ENCODE peak calls at places on chromosomes 2 and 18, in nine cellular contexts. One of them, this sample, is unnamed.

GRCh38 chr18:76380791-76381405 is 114.1 kb downstream of the ZNF516 start:
- DNase-seq in A549: peak
- DNase-seq in HepG2: no peak
- DNase-seq in astrocyte of the cerebellum: no peak
- DNase-seq in epithelial cell of proximal tubule: no peak
- DNase-seq in AG09309: no peak
- DNase-seq in K562: peak
- DNase-seq in foreskin fibroblast: peak
- DNase-seq in breast epithelium: peak
- DNase-seq in this sample: no peak

GRCh38 chr2:9918275-9918674 is 33.2 kb upstream of the GRHL1 start:
- DNase-seq in A549: no peak
- DNase-seq in HepG2: no peak
- DNase-seq in astrocyte of the cerebellum: no peak
- DNase-seq in epithelial cell of proximal tubule: no peak
- DNase-seq in AG09309: no peak
- DNase-seq in K562: no peak
- DNase-seq in foreskin fibroblast: peak
- DNase-seq in breast epithelium: no peak
- DNase-seq in this sample: no peak

GRCh38 chr18:72612894-72613537 is 68.9 kb upstream of the CBLN2 start:
- DNase-seq in A549: no peak
- DNase-seq in HepG2: no peak
- DNase-seq in astrocyte of the cerebellum: no peak
- DNase-seq in epithelial cell of proximal tubule: no peak
- DNase-seq in AG09309: no peak
- DNase-seq in K562: no peak
- DNase-seq in foreskin fibroblast: no peak
- DNase-seq in breast epithelium: no peak
- DNase-seq in this sample: no peak

GRCh38 chr2:201432551-201433388 is 18.5 kb downstream of the TRAK2 start:
- DNase-seq in A549: no peak
- DNase-seq in HepG2: no peak
- DNase-seq in astrocyte of the cerebellum: peak
- DNase-seq in epithelial cell of proximal tubule: no peak
- DNase-seq in AG09309: no peak
- DNase-seq in K562: peak
- DNase-seq in foreskin fibroblast: peak
- DNase-seq in breast epithelium: no peak
- DNase-seq in this sample: no peak

GRCh38 chr2:98608962-98609604 is 694 bp downstream of the UNC50 start:
- DNase-seq in A549: peak
- DNase-seq in HepG2: no peak
- DNase-seq in astrocyte of the cerebellum: no peak
- DNase-seq in epithelial cell of proximal tubule: peak
- DNase-seq in AG09309: no peak
- DNase-seq in K562: peak
- DNase-seq in foreskin fibroblast: peak
- DNase-seq in breast epithelium: no peak
- DNase-seq in this sample: no peak

GRCh38 chr2:112821682-112822081 is 14.9 kb downstream of the IL1B start:
- DNase-seq in A549: no peak
- DNase-seq in HepG2: no peak
- DNase-seq in astrocyte of the cerebellum: no peak
- DNase-seq in epithelial cell of proximal tubule: no peak
- DNase-seq in AG09309: no peak
- DNase-seq in K562: no peak
- DNase-seq in foreskin fibroblast: no peak
- DNase-seq in breast epithelium: no peak
- DNase-seq in this sample: no peak

GRCh38 chr2:28424799-28425492 is 32.3 kb downstream of the FOSL2 start:
- DNase-seq in A549: no peak
- DNase-seq in HepG2: no peak
- DNase-seq in astrocyte of the cerebellum: no peak
- DNase-seq in epithelial cell of proximal tubule: no peak
- DNase-seq in AG09309: no peak
- DNase-seq in K562: no peak
- DNase-seq in foreskin fibroblast: no peak
- DNase-seq in breast epithelium: no peak
- DNase-seq in this sample: no peak

GRCh38 chr18:42882146-42882545 is 233.3 kb downstream of the RIT2 start:
- DNase-seq in A549: no peak
- DNase-seq in HepG2: no peak
- DNase-seq in astrocyte of the cerebellum: no peak
- DNase-seq in epithelial cell of proximal tubule: no peak
- DNase-seq in AG09309: no peak
- DNase-seq in K562: no peak
- DNase-seq in foreskin fibroblast: no peak
- DNase-seq in breast epithelium: no peak
- DNase-seq in this sample: no peak

GRCh38 chr18:10973579-10974260 is 175.6 kb downstream of the PIEZO2 start:
- DNase-seq in A549: peak
- DNase-seq in HepG2: no peak
- DNase-seq in astrocyte of the cerebellum: peak
- DNase-seq in epithelial cell of proximal tubule: peak
- DNase-seq in AG09309: no peak
- DNase-seq in K562: no peak
- DNase-seq in foreskin fibroblast: peak
- DNase-seq in breast epithelium: no peak
- DNase-seq in this sample: no peak

GRCh38 chr2:8565399-8566154 is 116.3 kb upstream of the ID2 start:
- DNase-seq in A549: no peak
- DNase-seq in HepG2: no peak
- DNase-seq in astrocyte of the cerebellum: no peak
- DNase-seq in epithelial cell of proximal tubule: no peak
- DNase-seq in AG09309: no peak
- DNase-seq in K562: no peak
- DNase-seq in foreskin fibroblast: no peak
- DNase-seq in breast epithelium: no peak
- DNase-seq in this sample: no peak

GRCh38 chr18:48740846-48741485 is 202.1 kb downstream of the CTIF start:
- DNase-seq in A549: no peak
- DNase-seq in HepG2: no peak
- DNase-seq in astrocyte of the cerebellum: no peak
- DNase-seq in epithelial cell of proximal tubule: no peak
- DNase-seq in AG09309: no peak
- DNase-seq in K562: no peak
- DNase-seq in foreskin fibroblast: no peak
- DNase-seq in breast epithelium: no peak
- DNase-seq in this sample: no peak

GRCh38 chr2:7363906-7364305 is 446.7 kb downstream of the RNF144A start:
- DNase-seq in A549: peak
- DNase-seq in HepG2: no peak
- DNase-seq in astrocyte of the cerebellum: no peak
- DNase-seq in epithelial cell of proximal tubule: no peak
- DNase-seq in AG09309: no peak
- DNase-seq in K562: peak
- DNase-seq in foreskin fibroblast: no peak
- DNase-seq in breast epithelium: no peak
- DNase-seq in this sample: no peak

GRCh38 chr2:206616141-206616540 is 26.1 kb upstream of the FAM237A start:
- DNase-seq in A549: peak
- DNase-seq in HepG2: no peak
- DNase-seq in astrocyte of the cerebellum: no peak
- DNase-seq in epithelial cell of proximal tubule: no peak
- DNase-seq in AG09309: no peak
- DNase-seq in K562: no peak
- DNase-seq in foreskin fibroblast: no peak
- DNase-seq in breast epithelium: no peak
- DNase-seq in this sample: no peak

DNA sequence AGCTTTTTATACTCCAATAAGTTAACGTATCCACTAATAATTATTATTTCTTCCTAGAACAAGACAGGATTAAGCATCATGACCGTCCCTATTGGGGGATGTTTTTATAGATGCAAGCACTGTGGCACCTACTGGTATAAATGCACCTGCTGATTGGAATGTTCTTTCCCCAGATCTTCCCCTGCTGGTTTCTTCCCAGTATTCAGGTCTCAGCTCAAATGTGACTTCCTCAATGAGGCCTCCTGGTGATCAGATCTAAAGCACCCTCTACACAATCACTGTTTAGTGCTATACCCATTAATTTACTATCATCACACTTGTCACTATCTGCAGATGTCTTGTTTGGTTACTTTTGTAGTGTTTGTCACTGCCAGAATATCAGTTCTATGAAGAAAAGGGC is 3.9 kb upstream of the TYMS start:
- DNase-seq in A549: no peak
- DNase-seq in HepG2: no peak
- DNase-seq in astrocyte of the cerebellum: no peak
- DNase-seq in epithelial cell of proximal tubule: no peak
- DNase-seq in AG09309: no peak
- DNase-seq in K562: no peak
- DNase-seq in foreskin fibroblast: no peak
- DNase-seq in breast epithelium: no peak
- DNase-seq in this sample: no peak
- TF ChIP-seq CTCF in A549: no peak
- TF ChIP-seq CTCF in HepG2: no peak
- TF ChIP-seq CTCF in astrocyte of the cerebellum: no peak
- TF ChIP-seq CTCF in epithelial cell of proximal tubule: no peak
- TF ChIP-seq CTCF in AG09309: no peak
- TF ChIP-seq CTCF in K562: no peak
- TF ChIP-seq CTCF in foreskin fibroblast: no peak
- TF ChIP-seq CTCF in breast epithelium: no peak
- TF ChIP-seq CTCF in this sample: no peak

GRCh38 chr18:25284861-25285574 is 66.9 kb downstream of the ZNF521 start:
- DNase-seq in A549: no peak
- DNase-seq in HepG2: no peak
- DNase-seq in astrocyte of the cerebellum: no peak
- DNase-seq in epithelial cell of proximal tubule: no peak
- DNase-seq in AG09309: peak
- DNase-seq in K562: no peak
- DNase-seq in foreskin fibroblast: peak
- DNase-seq in breast epithelium: no peak
- DNase-seq in this sample: no peak
- H3K4me3 ChIP-seq in A549: no peak
- H3K4me3 ChIP-seq in HepG2: no peak
- H3K4me3 ChIP-seq in astrocyte of the cerebellum: no peak
- H3K4me3 ChIP-seq in epithelial cell of proximal tubule: no peak
- H3K4me3 ChIP-seq in AG09309: no peak
- H3K4me3 ChIP-seq in K562: no peak
- H3K4me3 ChIP-seq in foreskin fibroblast: no peak
- H3K4me3 ChIP-seq in breast epithelium: peak
- H3K4me3 ChIP-seq in this sample: no peak

GRCh38 chr2:60597346-60597745 is 43.9 kb upstream of the BCL11A start:
- DNase-seq in A549: peak
- DNase-seq in HepG2: no peak
- DNase-seq in astrocyte of the cerebellum: no peak
- DNase-seq in epithelial cell of proximal tubule: no peak
- DNase-seq in AG09309: no peak
- DNase-seq in K562: no peak
- DNase-seq in foreskin fibroblast: no peak
- DNase-seq in breast epithelium: no peak
- DNase-seq in this sample: no peak
- TF ChIP-seq CTCF in A549: no peak
- TF ChIP-seq CTCF in HepG2: no peak
- TF ChIP-seq CTCF in astrocyte of the cerebellum: no peak
- TF ChIP-seq CTCF in epithelial cell of proximal tubule: no peak
- TF ChIP-seq CTCF in AG09309: no peak
- TF ChIP-seq CTCF in K562: no peak
- TF ChIP-seq CTCF in foreskin fibroblast: no peak
- TF ChIP-seq CTCF in breast epithelium: no peak
- TF ChIP-seq CTCF in this sample: no peak

GRCh38 chr18:78973357-78974083 is 6.1 kb upstream of the SALL3 start:
- DNase-seq in A549: no peak
- DNase-seq in HepG2: no peak
- DNase-seq in astrocyte of the cerebellum: no peak
- DNase-seq in epithelial cell of proximal tubule: no peak
- DNase-seq in AG09309: no peak
- DNase-seq in K562: no peak
- DNase-seq in foreskin fibroblast: no peak
- DNase-seq in breast epithelium: no peak
- DNase-seq in this sample: no peak

GRCh38 chr18:78972930-78973331 is 6.7 kb upstream of the SALL3 start:
- DNase-seq in A549: no peak
- DNase-seq in HepG2: no peak
- DNase-seq in astrocyte of the cerebellum: no peak
- DNase-seq in epithelial cell of proximal tubule: no peak
- DNase-seq in AG09309: no peak
- DNase-seq in K562: no peak
- DNase-seq in foreskin fibroblast: no peak
- DNase-seq in breast epithelium: no peak
- DNase-seq in this sample: no peak

GRCh38 chr18:78975282-78975681 is 4.3 kb upstream of the SALL3 start:
- DNase-seq in A549: no peak
- DNase-seq in HepG2: no peak
- DNase-seq in astrocyte of the cerebellum: no peak
- DNase-seq in epithelial cell of proximal tubule: no peak
- DNase-seq in AG09309: no peak
- DNase-seq in K562: no peak
- DNase-seq in foreskin fibroblast: no peak
- DNase-seq in breast epithelium: no peak
- DNase-seq in this sample: no peak

GRCh38 chr18:78975699-78976098 is 3.9 kb upstream of the SALL3 start:
- DNase-seq in A549: no peak
- DNase-seq in HepG2: no peak
- DNase-seq in astrocyte of the cerebellum: no peak
- DNase-seq in epithelial cell of proximal tubule: no peak
- DNase-seq in AG09309: no peak
- DNase-seq in K562: no peak
- DNase-seq in foreskin fibroblast: no peak
- DNase-seq in breast epithelium: no peak
- DNase-seq in this sample: no peak

DNA sequence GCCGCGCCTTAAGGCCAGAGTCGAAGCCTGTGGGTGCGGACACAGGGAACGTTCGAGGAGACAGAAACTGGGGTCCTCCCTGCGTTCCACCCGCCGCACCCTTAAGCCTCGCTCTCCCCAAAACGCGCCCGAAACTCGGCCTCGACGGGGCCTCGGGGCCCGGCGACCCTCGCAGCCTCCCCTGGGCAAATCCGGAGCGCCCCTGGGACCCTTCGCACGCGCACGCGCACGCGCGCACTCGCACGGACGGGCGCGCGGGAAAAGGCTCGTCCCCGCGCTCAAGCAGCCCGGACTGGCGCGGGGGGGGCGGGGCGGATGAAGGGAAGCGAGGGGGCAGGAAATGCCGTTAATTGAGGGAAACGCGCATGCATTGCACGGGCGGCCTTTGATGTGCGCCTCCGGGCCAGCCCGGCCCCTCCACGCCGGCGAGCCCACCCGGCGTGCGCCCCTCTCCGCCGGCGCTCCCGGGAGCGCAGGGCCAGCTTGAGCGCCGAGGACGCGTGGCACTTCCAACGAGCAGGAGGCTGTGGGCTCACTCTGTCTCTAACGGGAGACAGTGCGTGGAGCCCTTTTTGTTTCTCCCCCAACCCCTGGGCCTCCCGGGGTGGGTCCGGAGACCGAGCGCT is 5.4 kb upstream of the SALL3 start:
- DNase-seq in A549: no peak
- DNase-seq in HepG2: no peak
- DNase-seq in astrocyte of the cerebellum: no peak
- DNase-seq in epithelial cell of proximal tubule: no peak
- DNase-seq in AG09309: no peak
- DNase-seq in K562: no peak
- DNase-seq in foreskin fibroblast: no peak
- DNase-seq in breast epithelium: no peak
- DNase-seq in this sample: no peak
- H3K4me3 ChIP-seq in A549: no peak
- H3K4me3 ChIP-seq in HepG2: no peak
- H3K4me3 ChIP-seq in astrocyte of the cerebellum: no peak
- H3K4me3 ChIP-seq in epithelial cell of proximal tubule: no peak
- H3K4me3 ChIP-seq in AG09309: no peak
- H3K4me3 ChIP-seq in K562: no peak
- H3K4me3 ChIP-seq in foreskin fibroblast: no peak
- H3K4me3 ChIP-seq in breast epithelium: no peak
- H3K4me3 ChIP-seq in this sample: no peak